ENCODE peak calls at places on chromosomes 11 and 22, in six cellular contexts. H, Q, W, B, I and O are unnamed samples.

GRCh38 chr11:126371595-126371994 is 16.1 kb downstream of the ST3GAL4 start:
- DNase-seq in Q (no peak), B (no peak), W (no peak), H (no peak), I (no peak), O (no peak)

GRCh38 chr11:7444582-7444981 is 40.7 kb upstream of the OLFML1 start:
- DNase-seq in Q (no peak), W (no peak), B (no peak), I (no peak), H (no peak), O (no peak)

GRCh38 chr11:66859686-66860448 is 3.0 kb downstream of the LRFN4 start:
- DNase-seq in I (no peak), W (no peak), Q (peak), H (no peak), B (no peak), O (no peak)

GRCh38 chr11:120186799-120187591 is 23.8 kb upstream of the OAF start:
- DNase-seq in Q (no peak), I (no peak), W (no peak), B (peak), H (peak), O (no peak)

GRCh38 chr11:12981879-12982531 is 27.1 kb upstream of the RASSF10 start:
- DNase-seq in B (peak), Q (no peak), W (no peak), I (no peak), H (no peak), O (no peak)

GRCh38 chr22:23180301-23180892 is at the start of gene BCR:
- DNase-seq in W (peak), B (no peak), Q (peak), H (no peak), I (no peak), O (peak)

GRCh38 chr11:135075740-135076139 is 663.7 kb upstream of the B3GAT1 start:
- DNase-seq in B (peak), Q (peak), W (no peak), H (no peak), I (peak), O (no peak)

GRCh38 chr22:47091241-47091691 is 328.8 kb downstream of the TBC1D22A start:
- DNase-seq in Q (peak), W (no peak), H (no peak), I (no peak), B (no peak), O (no peak)

GRCh38 chr11:119094816-119095065 is 6.9 kb downstream of the DPAGT1 start:
- DNase-seq in W (peak), H (no peak), I (no peak), Q (peak), B (peak), O (no peak)

GRCh38 chr11:70578831-70579230 is 180.5 kb downstream of the CTTN start:
- DNase-seq in B (no peak), W (no peak), Q (no peak), H (no peak), I (no peak), O (no peak)

GRCh38 chr11:117226388-117227385 is 5.2 kb downstream of the PCSK7 start:
- DNase-seq in W (peak), I (no peak), H (peak), Q (peak), B (peak), O (peak)

GRCh38 chr11:60924110-60924905 is at the start of gene TMEM132A:
- DNase-seq in W (peak), Q (peak), B (peak), I (peak), H (no peak), O (peak)

GRCh38 chr22:45587638-45588481 is 83.8 kb upstream of the ATXN10 start:
- DNase-seq in B (no peak), H (no peak), I (no peak), Q (no peak), W (no peak), O (no peak)

GRCh38 chr11:76129729-76130128 is 76.6 kb downstream of the WNT11 start:
- DNase-seq in W (no peak), H (no peak), Q (no peak), B (no peak), I (no peak), O (no peak)

GRCh38 chr11:76131142-76131541 is 75.2 kb downstream of the WNT11 start:
- DNase-seq in Q (no peak), H (no peak), W (no peak), B (no peak), I (no peak), O (no peak)

GRCh38 chr11:76132268-76132667 is 74.0 kb downstream of the WNT11 start:
- DNase-seq in I (no peak), B (no peak), Q (no peak), W (no peak), H (no peak), O (no peak)

GRCh38 chr11:76134239-76134638 is 72.1 kb downstream of the WNT11 start:
- DNase-seq in B (no peak), W (no peak), I (no peak), Q (no peak), H (no peak), O (no peak)

GRCh38 chr11:76131585-76131984 is 74.7 kb downstream of the WNT11 start:
- DNase-seq in W (no peak), Q (no peak), H (no peak), B (no peak), I (no peak), O (no peak)
- TF ChIP-seq TAF1 in W (no peak), Q (no peak), H (no peak), B (no peak), I (no peak), O (no peak)

DNA sequence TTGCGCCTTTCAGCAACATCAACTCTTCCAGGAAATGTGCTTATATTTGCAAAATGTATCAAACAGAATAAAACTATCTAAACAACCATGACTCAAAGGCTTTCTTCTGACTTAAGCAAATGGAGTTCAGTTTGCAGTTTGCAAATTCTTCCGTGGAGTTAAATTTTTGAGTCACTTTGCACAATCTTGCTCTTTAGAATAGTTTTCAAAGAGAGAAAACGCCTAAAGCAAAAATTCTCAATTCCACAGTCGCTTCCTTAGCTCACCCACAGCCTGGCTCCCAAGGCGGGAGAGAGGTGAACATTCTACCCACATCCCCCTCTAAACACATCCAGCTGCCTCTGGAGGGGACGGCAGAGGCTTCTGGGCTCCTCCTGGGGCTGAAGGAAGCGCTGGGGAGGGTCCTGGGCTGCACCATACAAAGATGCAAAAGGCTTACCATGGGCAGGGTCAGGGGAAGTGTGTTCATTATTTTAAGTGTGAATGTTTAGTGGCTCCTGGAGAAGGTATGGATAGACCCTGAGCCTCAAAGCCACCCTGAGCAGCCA is 1487.3 kb downstream of the TBC1D22A start:
- DNase-seq in Q (no peak), I (no peak), B (no peak), W (no peak), H (no peak), O (no peak)
- TF ChIP-seq POLR2AphosphoS5 in Q (no peak), I (no peak), B (no peak), W (no peak), H (no peak), O (no peak)

GRCh38 chr11:102317099-102317767 is at the start of gene BIRC3:
- DNase-seq in W (peak), B (peak), H (peak), I (peak), Q (peak), O (peak)
- TF ChIP-seq POLR2A in W (peak), B (no peak), H (peak), I (no peak), Q (no peak), O (peak)

DNA sequence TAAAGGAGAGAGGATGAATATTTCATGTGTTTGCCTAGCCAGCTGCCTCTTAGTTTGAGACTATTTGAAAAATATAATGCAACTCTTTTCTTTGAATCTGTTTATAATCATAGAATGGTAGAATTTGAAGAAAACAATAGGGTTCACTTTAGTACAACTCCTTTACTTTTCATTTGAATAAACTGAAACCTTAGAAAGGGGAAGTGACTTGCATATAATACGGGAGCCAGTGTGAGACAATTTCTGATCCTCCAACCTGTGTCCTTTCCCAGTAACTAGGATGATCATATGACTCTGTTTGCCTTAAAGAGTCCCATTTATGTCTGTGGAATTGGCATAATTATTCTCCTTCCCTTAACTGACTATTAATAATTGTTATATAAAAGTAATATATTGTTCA is 194.2 kb upstream of the MTNR1B start:
- DNase-seq in H (no peak), Q (no peak), W (no peak), B (no peak), I (no peak), O (no peak)
- TF ChIP-seq TAF1 in H (no peak), Q (no peak), W (no peak), B (no peak), I (no peak), O (no peak)

GRCh38 chr11:102552447-102553200 is 22.1 kb upstream of the MMP7 start:
- DNase-seq in I (no peak), W (no peak), H (no peak), Q (no peak), B (peak), O (no peak)
- TF ChIP-seq POLR2AphosphoS5 in I (no peak), W (no peak), H (no peak), Q (no peak), B (no peak), O (no peak)

DNA sequence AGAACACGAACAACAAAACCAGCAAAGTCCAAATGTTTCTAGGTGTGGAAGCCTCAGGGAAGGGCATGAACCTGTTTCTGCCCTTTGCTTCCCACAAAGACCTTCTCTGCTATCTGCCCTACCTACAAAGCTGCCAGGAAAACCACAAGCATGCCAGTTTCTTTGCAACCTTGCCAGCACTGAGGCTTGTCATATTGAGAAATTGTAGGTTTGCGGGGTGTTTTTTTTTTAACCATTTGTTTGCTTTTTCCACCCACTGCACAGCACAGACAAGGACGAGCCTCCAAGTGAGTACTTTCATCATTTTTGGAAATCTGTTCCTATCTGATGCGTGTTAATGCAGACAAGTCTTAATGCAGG is 12.8 kb downstream of the PARVG start:
- DNase-seq in H (no peak), Q (no peak), B (no peak), I (no peak), W (no peak), O (no peak)
- TF ChIP-seq POLR2A in H (no peak), Q (no peak), B (no peak), I (no peak), W (no peak), O (no peak)

DNA sequence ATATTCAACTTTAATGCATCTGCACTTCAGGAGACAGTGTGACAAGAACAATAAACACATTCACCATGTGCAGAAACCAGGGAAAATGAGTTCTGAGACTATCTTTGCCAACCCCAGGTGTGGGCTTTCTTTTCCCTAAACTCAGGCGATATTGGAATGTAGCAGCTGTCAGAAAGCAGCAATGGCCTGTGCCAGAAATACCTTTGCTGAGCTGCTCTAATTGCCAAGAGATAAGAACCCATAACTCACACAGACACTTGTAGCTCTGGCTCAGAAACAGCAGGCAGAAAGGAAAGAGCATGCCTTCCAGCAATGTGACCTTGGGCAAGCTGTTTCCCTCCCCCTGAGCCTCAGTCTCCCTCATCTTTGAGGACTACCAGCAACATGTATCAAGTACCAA is 77.6 kb downstream of the PLEKHA7 start:
- DNase-seq in W (no peak), B (no peak), H (no peak), I (no peak), Q (no peak), O (no peak)
- TF ChIP-seq TAF1 in W (no peak), B (no peak), H (no peak), I (no peak), Q (no peak), O (no peak)